ENCODE peak calls at places on chromosomes 3 and 15, in four cellular contexts. C, T, Q and S are unnamed samples.

GRCh38 chr15:43517354-43518072 is at the start of gene MAP1A:
- DNase-seq in T (peak), Q (no peak), C (peak), S (no peak)

GRCh38 chr3:12957334-12957733 is 115.9 kb downstream of the IQSEC1 start:
- DNase-seq in C (no peak), T (no peak), Q (no peak), S (no peak)

GRCh38 chr3:24300949-24301348 is 193.7 kb downstream of the THRB start:
- DNase-seq in C (no peak), T (no peak), Q (no peak), S (no peak)

GRCh38 chr3:152056987-152057386 is 183.5 kb downstream of the SUCNR1 start:
- DNase-seq in T (no peak), C (no peak), Q (no peak), S (no peak)

GRCh38 chr3:100173931-100174330 is 59.6 kb upstream of the FILIP1L start:
- DNase-seq in Q (no peak), C (no peak), T (no peak), S (no peak)

GRCh38 chr3:32551087-32551486 is 19.6 kb downstream of the DYNC1LI1 start:
- DNase-seq in C (no peak), Q (no peak), T (no peak), S (no peak)

GRCh38 chr15:77295446-77295845 is 124.5 kb downstream of the PEAK1 start:
- DNase-seq in C (no peak), Q (no peak), T (peak), S (no peak)

GRCh38 chr15:32035285-32035684 is 5.0 kb downstream of the CHRNA7 start:
- DNase-seq in Q (no peak), T (no peak), C (no peak), S (no peak)

GRCh38 chr3:58647661-58648141 is 18.9 kb downstream of the FAM3D start:
- DNase-seq in T (no peak), Q (no peak), C (no peak), S (no peak)

GRCh38 chr15:71706461-71707229 is 103.7 kb upstream of the NR2E3 start:
- DNase-seq in Q (no peak), C (no peak), T (no peak), S (no peak)

GRCh38 chr3:125032100-125032643 is 23.6 kb downstream of the HEG1 start:
- DNase-seq in Q (no peak), T (no peak), C (no peak), S (no peak)

GRCh38 chr3:31028766-31029165 is 134.3 kb upstream of the GADL1 start:
- DNase-seq in C (no peak), T (no peak), Q (no peak), S (no peak)

GRCh38 chr3:29410200-29410599 is 129.3 kb downstream of the RBMS3 start:
- DNase-seq in C (no peak), T (no peak), Q (no peak), S (no peak)

GRCh38 chr3:29410660-29411405 is 130.0 kb downstream of the RBMS3 start:
- DNase-seq in T (no peak), C (no peak), Q (no peak), S (no peak)

GRCh38 chr3:29409409-29409808 is 128.5 kb downstream of the RBMS3 start:
- DNase-seq in Q (no peak), T (peak), C (no peak), S (no peak)

GRCh38 chr3:29408676-29409075 is 127.8 kb downstream of the RBMS3 start:
- DNase-seq in Q (no peak), T (no peak), C (no peak), S (no peak)

GRCh38 chr3:29406433-29406832 is 125.6 kb downstream of the RBMS3 start:
- DNase-seq in Q (no peak), T (no peak), C (no peak), S (no peak)
- H3K4me3 ChIP-seq in Q (no peak), T (no peak), C (no peak), S (no peak)

DNA sequence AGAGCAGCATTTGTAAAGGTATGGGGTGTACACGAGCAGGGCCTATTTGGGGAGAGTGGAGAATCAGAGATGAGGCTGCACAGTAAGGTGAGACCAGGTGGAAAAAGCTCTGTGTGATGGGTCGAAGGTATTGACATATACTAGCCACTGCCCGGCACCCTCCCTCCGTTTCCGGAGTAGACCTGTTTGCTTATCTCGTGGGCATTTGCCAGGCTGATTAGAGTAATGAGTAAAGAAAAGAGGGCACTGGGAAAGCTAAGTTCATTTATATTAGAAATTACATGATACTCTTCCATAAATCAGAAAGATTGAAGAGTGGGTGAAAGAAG is 46.2 kb upstream of the ATG7 start:
- DNase-seq in C (no peak), Q (no peak), T (no peak), S (no peak)
- H3K4me3 ChIP-seq in C (no peak), Q (peak), T (peak), S (peak)

DNA sequence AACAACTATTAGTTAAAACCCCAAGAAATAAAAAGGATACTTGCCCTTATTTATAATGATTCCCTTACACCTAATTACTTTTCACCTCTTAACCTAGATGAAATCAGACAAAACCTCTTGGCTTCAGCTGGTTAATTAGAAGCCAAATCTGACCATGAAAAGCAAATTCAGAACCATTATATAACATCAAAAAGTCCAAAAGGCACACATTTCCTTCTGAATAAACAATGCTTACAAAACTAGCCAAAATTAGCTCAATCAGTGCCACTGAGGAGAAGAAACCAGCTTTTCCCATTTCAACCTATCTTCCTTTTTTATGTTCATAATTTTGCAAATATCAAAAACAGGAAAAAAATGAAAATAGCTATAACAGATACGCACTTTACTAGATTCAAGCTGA is 3.2 kb downstream of the EHHADH start:
- DNase-seq in C (no peak), Q (no peak), T (no peak), S (no peak)
- H3K4me3 ChIP-seq in C (no peak), Q (no peak), T (no peak), S (no peak)

DNA sequence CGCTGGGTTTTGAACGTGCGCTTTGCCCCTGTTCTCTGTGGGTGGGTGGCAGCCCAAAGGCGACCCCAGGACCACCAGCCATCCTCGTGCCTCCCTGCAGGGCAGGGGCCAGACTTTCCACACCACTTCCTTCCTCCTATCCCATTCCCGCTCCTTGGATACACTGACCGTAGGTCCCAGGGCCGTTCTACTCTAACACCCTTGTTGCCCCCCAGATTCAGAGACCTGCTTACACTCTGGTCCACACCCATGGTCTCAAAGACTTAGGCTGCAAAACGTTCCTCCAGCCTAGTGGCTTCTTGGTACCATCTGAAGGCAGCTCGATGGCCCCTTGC is 318 bp upstream of the DCLK3 start:
- DNase-seq in C (no peak), Q (no peak), T (no peak), S (no peak)
- H3K4me3 ChIP-seq in C (peak), Q (peak), T (peak), S (peak)

GRCh38 chr15:78620839-78621421 is at the start of gene CHRNA3:
- DNase-seq in T (no peak), C (peak), Q (no peak), S (no peak)
- H3K4me3 ChIP-seq in T (peak), C (peak), Q (peak), S (peak)

GRCh38 chr3:40451551-40451950 is 5.6 kb upstream of the RPL14 start:
- DNase-seq in C (no peak), T (no peak), Q (no peak), S (no peak)

GRCh38 chr3:40452562-40452875 is 4.6 kb upstream of the RPL14 start:
- DNase-seq in C (no peak), Q (no peak), T (no peak), S (no peak)

GRCh38 chr3:40452057-40452456 is 5.1 kb upstream of the RPL14 start:
- DNase-seq in T (no peak), C (no peak), Q (no peak), S (no peak)

GRCh38 chr3:40452876-40453730 is 4.0 kb upstream of the RPL14 start:
- DNase-seq in C (peak), Q (peak), T (peak), S (peak)

DNA sequence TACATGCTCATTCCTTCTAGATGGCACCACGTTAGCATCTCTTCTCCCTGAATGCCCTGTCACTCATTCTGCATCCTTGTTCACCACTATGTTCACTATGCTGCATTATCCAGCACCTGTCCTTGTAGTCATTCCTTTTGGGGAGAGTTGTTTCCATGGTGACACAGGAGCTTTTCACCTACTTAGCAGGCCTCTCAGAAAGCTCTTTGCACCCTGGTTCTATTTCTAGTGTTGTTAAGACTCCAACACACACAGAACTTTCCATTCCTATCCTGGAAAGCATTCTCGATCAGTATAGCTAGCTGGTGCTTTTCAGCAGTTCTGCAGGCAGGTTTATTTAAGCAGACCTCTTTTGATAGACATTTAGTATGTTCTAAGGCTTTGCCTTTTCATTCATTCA is 6.7 kb upstream of the RPL14 start:
- DNase-seq in Q (no peak), C (no peak), T (no peak), S (no peak)
- H3K4me3 ChIP-seq in Q (no peak), C (no peak), T (no peak), S (no peak)

GRCh38 chr3:156762631-156763185 is 63.4 kb upstream of the LEKR1 start:
- DNase-seq in C (no peak), Q (no peak), T (peak), S (no peak)

GRCh38 chr3:156760333-156760732 is 65.8 kb upstream of the LEKR1 start:
- DNase-seq in C (no peak), T (no peak), Q (no peak), S (no peak)

GRCh38 chr3:156761713-156762575 is 64.2 kb upstream of the LEKR1 start:
- DNase-seq in T (no peak), Q (no peak), C (no peak), S (peak)

GRCh38 chr3:156763386-156763785 is 62.8 kb upstream of the LEKR1 start:
- DNase-seq in T (no peak), Q (no peak), C (no peak), S (no peak)

GRCh38 chr3:156761007-156761406 is 65.1 kb upstream of the LEKR1 start:
- DNase-seq in T (no peak), C (no peak), Q (no peak), S (no peak)
- H3K4me3 ChIP-seq in T (no peak), C (no peak), Q (no peak), S (no peak)

GRCh38 chr3:133943639-133944131 is 48.0 kb upstream of the RAB6B start:
- DNase-seq in Q (peak), C (no peak), T (peak), S (peak)
- H3K4me3 ChIP-seq in Q (no peak), C (no peak), T (no peak), S (no peak)

GRCh38 chr15:52801748-52802085 is 11.6 kb upstream of the ONECUT1 start:
- DNase-seq in Q (no peak), T (no peak), C (no peak), S (no peak)

GRCh38 chr15:52802110-52802509 is 12.0 kb upstream of the ONECUT1 start:
- DNase-seq in T (no peak), Q (no peak), C (no peak), S (no peak)

GRCh38 chr15:52804526-52805081 is 14.5 kb upstream of the ONECUT1 start:
- DNase-seq in Q (no peak), T (no peak), C (peak), S (no peak)

GRCh38 chr15:52805351-52806283 is 15.5 kb upstream of the ONECUT1 start:
- DNase-seq in C (peak), Q (peak), T (no peak), S (no peak)

DNA sequence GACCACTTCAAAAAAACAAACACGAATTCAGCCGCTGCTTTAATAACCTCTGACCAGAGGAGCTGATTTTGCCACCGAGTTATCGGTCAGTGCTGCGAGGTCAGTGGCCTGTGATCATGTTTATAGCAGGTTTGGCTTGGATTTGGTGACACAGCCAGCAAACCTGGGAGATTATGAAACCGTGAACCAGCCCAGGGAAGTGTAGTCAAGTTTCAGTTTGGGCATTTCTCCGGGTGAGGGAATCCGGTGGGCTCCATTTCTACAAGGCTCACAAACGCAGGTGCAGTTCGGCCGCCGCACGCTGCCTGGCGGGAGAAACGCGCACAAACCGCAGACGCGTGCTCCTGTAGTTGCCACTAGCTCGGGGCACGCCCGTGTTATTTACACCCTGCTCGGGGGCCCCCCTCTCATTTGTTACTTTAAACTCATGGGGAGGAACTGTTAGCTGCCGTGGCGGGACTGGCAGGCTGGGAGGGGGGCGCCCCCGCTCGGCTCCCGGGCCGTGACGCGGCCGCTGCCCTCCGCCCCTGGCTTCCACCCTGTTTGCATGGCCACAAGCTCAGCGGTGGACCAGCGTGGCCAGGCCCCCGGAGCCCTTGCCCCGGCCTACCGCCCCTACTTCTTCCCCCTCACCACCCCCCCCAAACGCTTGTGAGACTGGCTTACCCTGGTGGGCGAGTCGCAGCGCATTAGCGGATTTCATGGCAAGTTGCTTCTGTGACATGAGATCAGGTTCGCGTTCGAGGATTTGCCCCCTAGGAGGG is 13.6 kb upstream of the ONECUT1 start:
- DNase-seq in Q (no peak), C (peak), T (no peak), S (no peak)
- H3K4me3 ChIP-seq in Q (peak), C (peak), T (no peak), S (no peak)